ENCODE peak calls at places on chromosomes 12 and 14, in ten cellular contexts. One of them, this sample, is unnamed.

GRCh38 chr14:95319312-95320075 is at the start of gene CLMN:
- DNase-seq in activated B cell treated with CpG ODN at 0.5 μM for 24 hours: peak; percentile 58
- DNase-seq in uterus: peak; percentile 46
- DNase-seq in kidney epithelial cell: no peak
- DNase-seq in endothelial cell: peak; percentile 22
- DNase-seq in GM20000: peak; percentile 90
- DNase-seq in adrenal gland: peak; percentile 40
- DNase-seq in left lung: no peak
- DNase-seq in cardiac muscle cell: peak; percentile 70
- DNase-seq in lung: no peak
- DNase-seq in this sample: peak; percentile 37

GRCh38 chr12:122097641-122098364 is 19.2 kb downstream of the MLXIP start:
- DNase-seq in lung: peak; percentile 83
- DNase-seq in kidney epithelial cell: no peak
- DNase-seq in uterus: no peak
- DNase-seq in cardiac muscle cell: peak; percentile 18
- DNase-seq in adrenal gland: no peak
- DNase-seq in activated B cell treated with CpG ODN at 0.5 μM for 24 hours: no peak
- DNase-seq in left lung: peak; percentile 78
- DNase-seq in endothelial cell: peak; percentile 35
- DNase-seq in GM20000: no peak
- DNase-seq in this sample: no peak

GRCh38 chr14:59690426-59690825 is 113.8 kb upstream of the CCDC175 start:
- DNase-seq in uterus: no peak
- DNase-seq in endothelial cell: no peak
- DNase-seq in adrenal gland: no peak
- DNase-seq in activated B cell treated with CpG ODN at 0.5 μM for 24 hours: no peak
- DNase-seq in lung: no peak
- DNase-seq in kidney epithelial cell: no peak
- DNase-seq in left lung: no peak
- DNase-seq in cardiac muscle cell: no peak
- DNase-seq in GM20000: no peak
- DNase-seq in this sample: no peak

GRCh38 chr14:97350894-97351713 is 553.9 kb downstream of the VRK1 start:
- DNase-seq in uterus: no peak
- DNase-seq in lung: no peak
- DNase-seq in GM20000: no peak
- DNase-seq in activated B cell treated with CpG ODN at 0.5 μM for 24 hours: no peak
- DNase-seq in cardiac muscle cell: peak; percentile 10
- DNase-seq in kidney epithelial cell: no peak
- DNase-seq in endothelial cell: no peak
- DNase-seq in left lung: no peak
- DNase-seq in adrenal gland: no peak
- DNase-seq in this sample: no peak

GRCh38 chr12:11650279-11650696 is 814 bp downstream of the ETV6 start:
- DNase-seq in lung: no peak
- DNase-seq in kidney epithelial cell: no peak
- DNase-seq in endothelial cell: peak; percentile 53
- DNase-seq in uterus: peak; percentile 47
- DNase-seq in cardiac muscle cell: no peak
- DNase-seq in adrenal gland: peak; percentile 53
- DNase-seq in GM20000: no peak
- DNase-seq in left lung: no peak
- DNase-seq in activated B cell treated with CpG ODN at 0.5 μM for 24 hours: no peak
- DNase-seq in this sample: no peak

GRCh38 chr12:79058342-79058741 is 193.8 kb downstream of the SYT1 start:
- DNase-seq in GM20000: no peak
- DNase-seq in cardiac muscle cell: no peak
- DNase-seq in adrenal gland: no peak
- DNase-seq in lung: no peak
- DNase-seq in left lung: no peak
- DNase-seq in uterus: no peak
- DNase-seq in kidney epithelial cell: peak; percentile 32
- DNase-seq in endothelial cell: no peak
- DNase-seq in activated B cell treated with CpG ODN at 0.5 μM for 24 hours: no peak
- DNase-seq in this sample: no peak

GRCh38 chr14:65946494-65946893 is 534.0 kb downstream of the FUT8 start:
- DNase-seq in adrenal gland: no peak
- DNase-seq in lung: no peak
- DNase-seq in endothelial cell: no peak
- DNase-seq in left lung: no peak
- DNase-seq in uterus: no peak
- DNase-seq in kidney epithelial cell: no peak
- DNase-seq in cardiac muscle cell: no peak
- DNase-seq in activated B cell treated with CpG ODN at 0.5 μM for 24 hours: no peak
- DNase-seq in GM20000: no peak
- DNase-seq in this sample: no peak

GRCh38 chr14:51004352-51004800 is 60.1 kb upstream of the PYGL start:
- DNase-seq in lung: peak; percentile 56
- DNase-seq in left lung: peak; percentile 48
- DNase-seq in kidney epithelial cell: no peak
- DNase-seq in cardiac muscle cell: peak; percentile 45
- DNase-seq in adrenal gland: no peak
- DNase-seq in GM20000: no peak
- DNase-seq in endothelial cell: no peak
- DNase-seq in activated B cell treated with CpG ODN at 0.5 μM for 24 hours: no peak
- DNase-seq in uterus: no peak
- DNase-seq in this sample: no peak

GRCh38 chr12:47989666-47990065 is 14.6 kb downstream of the COL2A1 start:
- DNase-seq in lung: no peak
- DNase-seq in cardiac muscle cell: no peak
- DNase-seq in left lung: no peak
- DNase-seq in endothelial cell: no peak
- DNase-seq in uterus: no peak
- DNase-seq in adrenal gland: no peak
- DNase-seq in kidney epithelial cell: no peak
- DNase-seq in activated B cell treated with CpG ODN at 0.5 μM for 24 hours: peak; percentile 12
- DNase-seq in GM20000: no peak
- DNase-seq in this sample: no peak

GRCh38 chr12:113990548-113991223 is 24.6 kb upstream of the RBM19 start:
- DNase-seq in uterus: no peak
- DNase-seq in activated B cell treated with CpG ODN at 0.5 μM for 24 hours: no peak
- DNase-seq in left lung: no peak
- DNase-seq in cardiac muscle cell: no peak
- DNase-seq in kidney epithelial cell: no peak
- DNase-seq in GM20000: no peak
- DNase-seq in lung: no peak
- DNase-seq in adrenal gland: no peak
- DNase-seq in endothelial cell: no peak
- DNase-seq in this sample: no peak

GRCh38 chr12:1488908-1489381 is 105.4 kb downstream of the FBXL14 start:
- DNase-seq in adrenal gland: no peak
- DNase-seq in endothelial cell: no peak
- DNase-seq in lung: no peak
- DNase-seq in cardiac muscle cell: no peak
- DNase-seq in kidney epithelial cell: no peak
- DNase-seq in activated B cell treated with CpG ODN at 0.5 μM for 24 hours: no peak
- DNase-seq in GM20000: no peak
- DNase-seq in uterus: no peak
- DNase-seq in left lung: no peak
- DNase-seq in this sample: peak; percentile 26

GRCh38 chr12:27573972-27574371 is 50.0 kb downstream of the PPFIBP1 start:
- DNase-seq in uterus: no peak
- DNase-seq in cardiac muscle cell: no peak
- DNase-seq in activated B cell treated with CpG ODN at 0.5 μM for 24 hours: no peak
- DNase-seq in GM20000: no peak
- DNase-seq in lung: no peak
- DNase-seq in kidney epithelial cell: peak; percentile 88
- DNase-seq in left lung: no peak
- DNase-seq in endothelial cell: no peak
- DNase-seq in adrenal gland: no peak
- DNase-seq in this sample: no peak

DNA sequence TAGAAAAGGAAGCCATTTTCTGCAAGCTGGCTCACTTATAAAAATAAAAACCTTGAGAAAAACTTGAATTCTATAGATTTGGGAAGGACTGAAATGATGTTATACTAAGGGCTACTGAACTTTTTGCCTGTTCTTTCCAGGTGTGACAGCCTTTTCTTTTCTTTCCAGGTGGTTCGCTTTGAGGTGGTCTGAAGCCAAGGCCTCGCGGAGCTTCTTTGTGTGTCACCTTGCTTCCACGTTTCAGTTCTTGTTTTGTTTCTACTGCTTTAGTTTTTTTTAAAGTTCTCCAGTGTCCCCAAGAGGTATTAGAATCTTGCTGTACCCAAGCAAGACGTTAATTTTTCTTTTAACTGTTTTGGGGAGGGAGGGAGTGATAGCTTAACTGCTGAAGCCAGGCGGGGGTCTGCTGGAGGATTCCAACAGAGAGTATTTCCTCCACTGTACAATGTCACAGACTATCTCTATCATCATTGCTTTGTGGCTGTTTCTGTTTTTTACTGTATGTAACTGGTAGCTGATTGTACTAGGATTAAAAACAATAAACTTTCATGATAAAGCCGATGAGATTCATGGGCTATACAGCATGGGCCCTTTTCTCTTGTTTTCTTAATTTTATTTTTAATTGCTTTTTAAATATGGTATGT is 40.2 kb downstream of the PROX2 start:
- DNase-seq in GM20000: peak; percentile 21
- DNase-seq in adrenal gland: no peak
- DNase-seq in lung: no peak
- DNase-seq in endothelial cell: no peak
- DNase-seq in activated B cell treated with CpG ODN at 0.5 μM for 24 hours: no peak
- DNase-seq in left lung: no peak
- DNase-seq in cardiac muscle cell: no peak
- DNase-seq in kidney epithelial cell: no peak
- DNase-seq in uterus: no peak
- DNase-seq in this sample: peak; percentile 23
- TF ChIP-seq CTCF in GM20000: no peak
- TF ChIP-seq CTCF in adrenal gland: no peak
- TF ChIP-seq CTCF in lung: no peak
- TF ChIP-seq CTCF in endothelial cell: no peak
- TF ChIP-seq CTCF in activated B cell treated with CpG ODN at 0.5 μM for 24 hours: no peak
- TF ChIP-seq CTCF in left lung: no peak
- TF ChIP-seq CTCF in cardiac muscle cell: no peak
- TF ChIP-seq CTCF in kidney epithelial cell: no peak
- TF ChIP-seq CTCF in uterus: no peak
- TF ChIP-seq CTCF in this sample: no peak

GRCh38 chr14:28294834-28295440 is 471.6 kb upstream of the FOXG1 start:
- DNase-seq in left lung: no peak
- DNase-seq in lung: no peak
- DNase-seq in GM20000: no peak
- DNase-seq in endothelial cell: peak; percentile 37
- DNase-seq in adrenal gland: no peak
- DNase-seq in uterus: no peak
- DNase-seq in cardiac muscle cell: peak; percentile 44
- DNase-seq in activated B cell treated with CpG ODN at 0.5 μM for 24 hours: no peak
- DNase-seq in kidney epithelial cell: no peak
- DNase-seq in this sample: peak; percentile 2
- TF ChIP-seq CTCF in left lung: no peak
- TF ChIP-seq CTCF in lung: no peak
- TF ChIP-seq CTCF in GM20000: no peak
- TF ChIP-seq CTCF in endothelial cell: peak; percentile 58
- TF ChIP-seq CTCF in adrenal gland: no peak
- TF ChIP-seq CTCF in uterus: no peak
- TF ChIP-seq CTCF in cardiac muscle cell: peak; percentile 47
- TF ChIP-seq CTCF in activated B cell treated with CpG ODN at 0.5 μM for 24 hours: no peak
- TF ChIP-seq CTCF in kidney epithelial cell: peak; percentile 32
- TF ChIP-seq CTCF in this sample: no peak

GRCh38 chr12:67222302-67222701 is 46.9 kb upstream of the CAND1 start:
- DNase-seq in endothelial cell: peak; percentile 12
- DNase-seq in uterus: no peak
- DNase-seq in kidney epithelial cell: no peak
- DNase-seq in left lung: no peak
- DNase-seq in activated B cell treated with CpG ODN at 0.5 μM for 24 hours: no peak
- DNase-seq in adrenal gland: no peak
- DNase-seq in GM20000: no peak
- DNase-seq in lung: no peak
- DNase-seq in cardiac muscle cell: peak; percentile 31
- DNase-seq in this sample: no peak

GRCh38 chr12:67223225-67223624 is 45.9 kb upstream of the CAND1 start:
- DNase-seq in left lung: no peak
- DNase-seq in kidney epithelial cell: no peak
- DNase-seq in adrenal gland: no peak
- DNase-seq in GM20000: no peak
- DNase-seq in activated B cell treated with CpG ODN at 0.5 μM for 24 hours: no peak
- DNase-seq in cardiac muscle cell: no peak
- DNase-seq in endothelial cell: no peak
- DNase-seq in uterus: no peak
- DNase-seq in lung: no peak
- DNase-seq in this sample: no peak

GRCh38 chr12:67217647-67218046 is 51.5 kb upstream of the CAND1 start:
- DNase-seq in adrenal gland: no peak
- DNase-seq in left lung: no peak
- DNase-seq in GM20000: no peak
- DNase-seq in activated B cell treated with CpG ODN at 0.5 μM for 24 hours: no peak
- DNase-seq in kidney epithelial cell: no peak
- DNase-seq in endothelial cell: no peak
- DNase-seq in uterus: no peak
- DNase-seq in cardiac muscle cell: no peak
- DNase-seq in lung: no peak
- DNase-seq in this sample: no peak

DNA sequence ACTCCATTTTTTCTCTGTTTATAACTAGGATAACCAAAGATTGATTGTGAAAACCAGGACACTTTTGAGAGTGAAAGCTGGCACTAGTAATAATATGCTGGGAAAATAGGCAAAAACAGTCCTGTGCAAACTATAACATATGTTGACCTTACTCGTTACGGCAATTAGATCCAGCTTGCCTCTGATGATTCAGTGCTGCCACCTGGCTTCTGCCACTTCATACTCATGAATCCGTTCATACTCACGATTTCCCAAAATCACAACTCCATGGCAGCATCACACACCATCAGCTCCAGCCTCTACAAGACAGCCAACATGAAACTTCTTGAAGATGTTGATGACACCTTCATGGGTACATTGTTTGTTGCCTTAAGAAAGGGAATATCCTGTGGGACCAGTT is 49.1 kb upstream of the CAND1 start:
- DNase-seq in GM20000: no peak
- DNase-seq in endothelial cell: peak; percentile 16
- DNase-seq in adrenal gland: peak; percentile 27
- DNase-seq in activated B cell treated with CpG ODN at 0.5 μM for 24 hours: no peak
- DNase-seq in lung: no peak
- DNase-seq in kidney epithelial cell: no peak
- DNase-seq in left lung: no peak
- DNase-seq in cardiac muscle cell: no peak
- DNase-seq in uterus: no peak
- DNase-seq in this sample: no peak
- TF ChIP-seq CTCF in GM20000: no peak
- TF ChIP-seq CTCF in endothelial cell: no peak
- TF ChIP-seq CTCF in adrenal gland: peak; percentile 34
- TF ChIP-seq CTCF in activated B cell treated with CpG ODN at 0.5 μM for 24 hours: no peak
- TF ChIP-seq CTCF in lung: no peak
- TF ChIP-seq CTCF in kidney epithelial cell: peak; percentile 29
- TF ChIP-seq CTCF in left lung: no peak
- TF ChIP-seq CTCF in cardiac muscle cell: peak; percentile 12
- TF ChIP-seq CTCF in uterus: no peak
- TF ChIP-seq CTCF in this sample: no peak

DNA sequence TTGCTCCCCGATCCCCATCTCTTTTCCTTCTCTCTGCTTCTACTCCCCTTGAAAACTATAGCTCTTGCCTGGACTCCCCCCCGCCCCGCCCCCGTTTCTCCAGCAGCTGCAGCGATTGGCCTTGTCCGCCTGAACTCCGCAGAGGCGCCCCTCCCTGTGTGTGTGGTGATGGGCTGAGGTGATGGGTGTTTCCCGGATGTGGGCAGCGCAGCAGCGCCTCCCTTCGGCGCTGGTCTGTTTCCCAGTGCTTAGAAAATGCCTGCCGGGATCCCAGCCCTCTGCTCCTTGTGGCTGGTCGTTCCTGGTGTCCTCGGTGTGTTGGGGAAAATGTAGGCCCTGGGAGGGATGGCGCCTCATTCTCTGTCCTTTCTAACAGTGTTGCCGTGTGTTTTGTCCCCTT is 43.3 kb downstream of the GALNT8 start:
- DNase-seq in kidney epithelial cell: no peak
- DNase-seq in cardiac muscle cell: peak; percentile 76
- DNase-seq in GM20000: no peak
- DNase-seq in adrenal gland: no peak
- DNase-seq in activated B cell treated with CpG ODN at 0.5 μM for 24 hours: no peak
- DNase-seq in lung: no peak
- DNase-seq in endothelial cell: peak; percentile 64
- DNase-seq in uterus: peak; percentile 36
- DNase-seq in left lung: no peak
- DNase-seq in this sample: peak; percentile 26
- TF ChIP-seq CTCF in kidney epithelial cell: peak; percentile 24
- TF ChIP-seq CTCF in cardiac muscle cell: no peak
- TF ChIP-seq CTCF in GM20000: no peak
- TF ChIP-seq CTCF in adrenal gland: no peak
- TF ChIP-seq CTCF in activated B cell treated with CpG ODN at 0.5 μM for 24 hours: no peak
- TF ChIP-seq CTCF in lung: no peak
- TF ChIP-seq CTCF in endothelial cell: no peak
- TF ChIP-seq CTCF in uterus: no peak
- TF ChIP-seq CTCF in left lung: no peak
- TF ChIP-seq CTCF in this sample: peak; percentile 14

This sample was measured in activated CD8-positive, alpha-beta T cell treated with anti-CD3 and anti-CD28 coated beads for 36 hours.